ENCODE peak calls at places on chromosomes 7 and 10, in ten cellular contexts. V is fibroblast of lung, Q is pancreas, X is fibroblast of mammary gland, D is lung, J is BE2C, A is bronchial epithelial cell, B is H9, Z is choroid plexus epithelial cell, O is B cell. S is an unnamed sample.

GRCh38 chr7:127882313-127882920 is 148.8 kb downstream of the LRRC4 start:
- DNase-seq in B (no peak), J (no peak), V (no peak), X (no peak), Q (no peak), Z (no peak), D (no peak), O (no peak), A (no peak), S (no peak)

GRCh38 chr10:33612551-33612950 is 278.1 kb upstream of the NRP1 start:
- DNase-seq in A (peak; percentile 75), V (peak; percentile 69), D (no peak), Q (no peak), O (no peak), B (no peak), X (peak; percentile 90), J (no peak), Z (peak; percentile 93), S (no peak)

GRCh38 chr10:68145705-68146104 is 36.4 kb downstream of the MYPN start:
- DNase-seq in O (no peak), Q (no peak), D (no peak), B (no peak), J (no peak), X (no peak), V (no peak), Z (no peak), A (no peak), S (no peak)

GRCh38 chr10:132198068-132198370 is 11.3 kb downstream of the DPYSL4 start:
- DNase-seq in O (no peak), Z (no peak), Q (no peak), D (no peak), J (no peak), A (no peak), V (no peak), B (no peak), X (no peak), S (no peak)

GRCh38 chr10:21329995-21330627 is 195.4 kb downstream of the SKIDA1 start:
- DNase-seq in J (no peak), Z (peak; percentile 94), B (no peak), V (peak; percentile 85), D (peak; percentile 57), X (peak; percentile 92), Q (no peak), A (peak; percentile 83), O (no peak), S (no peak)

GRCh38 chr10:93629636-93630291 is 17.4 kb downstream of the PDE6C start:
- DNase-seq in A (no peak), Z (peak; percentile 1), O (no peak), V (no peak), B (no peak), X (no peak), D (no peak), Q (no peak), J (no peak), S (no peak)

GRCh38 chr10:31701546-31701945 is 227.1 kb downstream of the ARHGAP12 start:
- DNase-seq in V (no peak), O (no peak), Q (no peak), A (no peak), Z (no peak), X (no peak), D (no peak), J (no peak), B (no peak), S (no peak)

GRCh38 chr7:78179827-78180226 is 381.3 kb downstream of the PHTF2 start:
- DNase-seq in D (no peak), J (no peak), O (no peak), Z (no peak), Q (no peak), A (no peak), B (no peak), V (no peak), X (no peak), S (no peak)

GRCh38 chr10:100106865-100107264 is 25.2 kb upstream of the CPN1 start:
- DNase-seq in B (no peak), V (no peak), X (no peak), A (no peak), J (no peak), D (no peak), Z (no peak), O (no peak), Q (no peak), S (no peak)

GRCh38 chr7:137880432-137880831 is 33.7 kb upstream of the DGKI start:
- DNase-seq in D (no peak), B (no peak), A (peak; percentile 90), J (no peak), Q (no peak), X (peak; percentile 93), O (no peak), Z (peak; percentile 94), V (peak; percentile 92), S (no peak)

GRCh38 chr7:537911-538634 is 18.4 kb upstream of the PDGFA start:
- DNase-seq in D (peak; percentile 88), V (peak; percentile 93), Q (peak; percentile 81), X (peak; percentile 79), A (peak; percentile 84), Z (peak; percentile 38), J (no peak), B (peak; percentile 74), O (no peak), S (no peak)

GRCh38 chr7:64992971-64993370 is 2.1 kb upstream of the ZNF117 start:
- DNase-seq in Q (no peak), V (peak; percentile 69), Z (no peak), X (peak; percentile 20), A (peak; percentile 31), D (no peak), B (no peak), O (no peak), J (no peak), S (no peak)

GRCh38 chr7:74364061-74364460 is 74.9 kb downstream of the CLIP2 start:
- DNase-seq in X (no peak), A (no peak), D (no peak), Z (no peak), B (peak; percentile 59), J (no peak), O (no peak), V (no peak), Q (no peak), S (no peak)

GRCh38 chr7:2106920-2107319 is 125.8 kb downstream of the MAD1L1 start:
- DNase-seq in A (no peak), O (no peak), Z (peak; percentile 63), J (peak; percentile 63), V (peak; percentile 69), X (peak; percentile 52), Q (no peak), D (no peak), B (peak; percentile 61), S (no peak)

GRCh38 chr10:34933676-34934075 is 118.6 kb upstream of the PARD3 start:
- DNase-seq in J (no peak), B (peak; percentile 39), D (no peak), V (no peak), Q (no peak), X (peak; percentile 47), A (no peak), O (no peak), Z (peak; percentile 91), S (no peak)

GRCh38 chr10:103905441-103905840 is 12.5 kb downstream of the STN1 start:
- DNase-seq in V (no peak), Q (no peak), O (no peak), X (no peak), Z (no peak), J (no peak), D (no peak), B (no peak), A (no peak), S (no peak)

GRCh38 chr10:120555436-120556163 is 98.6 kb downstream of the PLPP4 start:
- DNase-seq in Z (no peak), Q (no peak), O (no peak), B (no peak), A (no peak), J (no peak), V (no peak), D (no peak), X (no peak), S (no peak)

GRCh38 chr10:102517553-102517952 is 13.8 kb downstream of the SUFU start:
- DNase-seq in D (no peak), Q (no peak), J (no peak), A (no peak), V (peak; percentile 72), X (peak; percentile 42), Z (peak; percentile 68), O (no peak), B (no peak), S (no peak)

DNA sequence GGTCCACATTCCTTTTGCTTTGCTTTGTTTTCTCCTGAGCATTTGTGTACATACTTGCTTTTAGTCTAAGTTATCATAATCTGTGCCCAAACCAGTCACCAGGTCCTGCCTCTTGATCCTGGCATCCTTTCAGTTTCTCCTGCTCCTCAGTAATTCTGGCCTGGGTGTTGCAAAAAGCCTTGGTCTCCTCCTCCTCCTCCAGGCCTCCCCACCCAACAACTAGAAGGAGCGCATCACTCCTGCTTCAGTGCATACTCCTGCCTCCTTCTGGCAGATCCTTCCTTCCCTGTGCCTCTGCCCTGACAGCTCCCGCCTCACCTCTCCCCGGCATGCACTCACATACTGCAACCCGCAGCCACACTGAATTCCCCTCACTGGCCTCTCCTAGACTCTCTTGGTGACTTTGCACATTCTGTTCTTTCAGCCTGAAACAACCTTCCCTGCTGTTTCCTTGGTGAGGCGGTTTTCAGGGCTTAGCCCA is 2.3 kb downstream of the DENND2A start:
- DNase-seq in D (no peak), V (peak; percentile 54), J (no peak), X (peak; percentile 51), A (no peak), Z (peak; percentile 86), B (peak; percentile 84), Q (no peak), O (no peak), S (no peak)
- TF ChIP-seq CTCF in D (no peak), V (peak; percentile 38), J (no peak), X (peak; percentile 32), A (peak; percentile 15), Z (peak; percentile 63), B (peak; percentile 43), Q (no peak), O (no peak), S (no peak)

GRCh38 chr7:48691788-48692187 is 232.6 kb upstream of the CDC14C start:
- DNase-seq in O (no peak), Z (no peak), A (no peak), D (no peak), B (no peak), X (no peak), Q (no peak), V (no peak), J (no peak), S (no peak)
- TF ChIP-seq CTCF in O (no peak), Z (no peak), A (no peak), D (no peak), B (no peak), X (no peak), Q (no peak), V (no peak), J (no peak), S (no peak)

GRCh38 chr10:48377751-48378585 is 71.5 kb downstream of the MAPK8 start:
- DNase-seq in Q (no peak), O (no peak), D (no peak), Z (no peak), V (no peak), B (no peak), J (no peak), A (no peak), X (peak; percentile 13), S (no peak)
- TF ChIP-seq CTCF in Q (no peak), O (no peak), D (no peak), Z (no peak), V (no peak), B (no peak), J (no peak), A (no peak), X (no peak), S (no peak)

DNA sequence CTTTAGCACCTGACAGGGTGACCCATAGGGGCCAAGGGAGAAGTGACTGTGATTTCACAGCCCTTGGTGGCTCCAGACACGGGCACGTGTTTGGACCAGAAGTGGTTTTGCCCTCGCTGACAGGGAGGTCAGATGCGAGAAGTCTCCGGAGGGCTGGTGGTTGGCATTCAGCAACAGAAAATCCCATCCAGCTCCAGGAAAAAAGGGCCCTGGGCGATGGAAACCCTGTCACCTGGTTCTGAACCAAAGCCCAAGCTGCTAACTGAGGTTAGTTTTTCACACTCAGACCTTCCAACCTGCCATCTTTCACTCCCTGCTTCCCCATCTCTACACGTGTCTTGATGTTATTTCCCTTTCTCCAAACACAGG is 272.9 kb downstream of the TRIL start:
- DNase-seq in D (no peak), A (no peak), B (no peak), X (no peak), Z (no peak), Q (no peak), O (no peak), V (no peak), J (peak; percentile 12), S (peak; percentile 59)
- TF ChIP-seq CTCF in D (no peak), A (no peak), B (no peak), X (no peak), Z (no peak), Q (no peak), O (no peak), V (no peak), J (no peak), S (no peak)